ENCODE peak calls at places on chromosome 5, in seven cellular contexts. F, P, Q, B, J, H and O are unnamed samples.

GRCh38 chr5:92634883-92635282 is 946.1 kb downstream of the NR2F1-AS1 start:
- DNase-seq in P (peak), F (no peak), B (no peak), Q (no peak), H (no peak), J (no peak), O (peak)

GRCh38 chr5:33588654-33589372 is 148.0 kb downstream of the TARS1 start:
- DNase-seq in F (no peak), Q (peak), H (peak), B (no peak), P (peak), J (peak), O (no peak)

GRCh38 chr5:80192507-80193241 is 63.2 kb downstream of the SERINC5 start:
- DNase-seq in J (no peak), B (no peak), P (no peak), H (peak), F (no peak), Q (no peak), O (no peak)

GRCh38 chr5:135116146-135116545 is 82.1 kb upstream of the PITX1 start:
- DNase-seq in F (peak), H (no peak), P (no peak), Q (no peak), J (no peak), B (peak), O (no peak)

GRCh38 chr5:88143693-88144218 is 124.9 kb downstream of the TMEM161B start:
- DNase-seq in H (no peak), J (no peak), F (peak), B (no peak), Q (no peak), P (no peak), O (no peak)

GRCh38 chr5:55993628-55994501 is 898 bp downstream of the IL6ST start:
- DNase-seq in B (peak), Q (no peak), P (no peak), H (no peak), J (no peak), F (peak), O (no peak)

GRCh38 chr5:95870105-95870672 is 47.7 kb upstream of the GLRX start:
- DNase-seq in J (peak), P (no peak), Q (peak), H (no peak), F (no peak), B (no peak), O (no peak)

GRCh38 chr5:154849791-154850201 is 607 bp downstream of the FAXDC2 start:
- DNase-seq in F (peak), H (no peak), B (peak), J (no peak), P (no peak), Q (no peak), O (no peak)

GRCh38 chr5:94888674-94889073 is 270.2 kb downstream of the SLF1 start:
- DNase-seq in B (no peak), H (no peak), J (no peak), F (no peak), Q (no peak), P (no peak), O (no peak)

GRCh38 chr5:123951204-123951977 is 439.4 kb downstream of the CSNK1G3 start:
- DNase-seq in J (no peak), Q (no peak), H (peak), B (no peak), F (no peak), P (no peak), O (no peak)

GRCh38 chr5:95973793-95974325 is 12.2 kb upstream of the ELL2 start:
- DNase-seq in B (no peak), J (no peak), P (no peak), H (peak), F (no peak), Q (peak), O (no peak)

GRCh38 chr5:129306725-129307124 is 153.4 kb upstream of the ADAMTS19 start:
- DNase-seq in P (no peak), Q (no peak), B (no peak), F (no peak), H (no peak), J (no peak), O (no peak)

GRCh38 chr5:169121631-169122420 is 179.1 kb downstream of the SLIT3 start:
- DNase-seq in Q (no peak), P (no peak), J (no peak), B (no peak), F (no peak), H (peak), O (no peak)

GRCh38 chr5:39624268-39624886 is 199.6 kb upstream of the DAB2 start:
- DNase-seq in F (no peak), P (peak), J (no peak), Q (no peak), B (no peak), H (peak), O (no peak)

GRCh38 chr5:42974546-42974945 is 65.6 kb downstream of the ANXA2R start:
- DNase-seq in B (no peak), J (no peak), H (peak), Q (no peak), P (no peak), F (no peak), O (no peak)

GRCh38 chr5:148663509-148663908 is 9.2 kb upstream of the HTR4 start:
- DNase-seq in H (no peak), B (no peak), F (no peak), P (no peak), Q (no peak), J (no peak), O (no peak)

GRCh38 chr5:109757490-109757889 is 67.8 kb downstream of the MAN2A1 start:
- DNase-seq in F (no peak), B (no peak), P (no peak), H (no peak), J (no peak), Q (no peak), O (no peak)

GRCh38 chr5:51226420-51226735 is 156.9 kb upstream of the ISL1 start:
- DNase-seq in F (no peak), Q (no peak), J (no peak), B (no peak), P (no peak), H (no peak), O (no peak)

GRCh38 chr5:33299621-33300208 is 141.1 kb upstream of the TARS1 start:
- DNase-seq in B (peak), P (peak), F (peak), J (no peak), Q (no peak), H (peak), O (peak)

GRCh38 chr5:130077007-130077406 is 172.7 kb downstream of the CHSY3 start:
- DNase-seq in J (no peak), H (no peak), P (no peak), B (no peak), Q (no peak), F (no peak), O (no peak)

GRCh38 chr5:181223729-181224389 is 778 bp downstream of the TRIM41 start:
- DNase-seq in B (no peak), J (peak), P (no peak), H (peak), Q (peak), F (no peak), O (no peak)

GRCh38 chr5:10293907-10294662 is 13.6 kb downstream of the CMBL start:
- DNase-seq in P (no peak), B (no peak), F (no peak), H (peak), Q (no peak), J (no peak), O (no peak)

GRCh38 chr5:111697881-111698757 is 58.9 kb downstream of the NREP start:
- DNase-seq in F (no peak), B (no peak), H (peak), Q (no peak), J (no peak), P (no peak), O (no peak)

GRCh38 chr5:133801955-133802751 is 166.3 kb downstream of the C5orf15 start:
- DNase-seq in B (no peak), H (peak), Q (no peak), F (no peak), P (no peak), J (no peak), O (no peak)

GRCh38 chr5:140398379-140398811 is 3.2 kb upstream of the ANKHD1 start:
- DNase-seq in F (no peak), Q (no peak), J (no peak), H (no peak), P (no peak), B (no peak), O (no peak)

GRCh38 chr5:135048286-135048685 is 14.3 kb upstream of the PITX1 start:
- DNase-seq in J (no peak), H (no peak), Q (no peak), P (no peak), F (no peak), B (no peak), O (no peak)